ENCODE peak calls at places on chromosomes 11 and 22, in six cellular contexts. X is osteoblast, V is astrocyte, P is neuronal stem cell, Z is IMR-90, C is K562. M is an unnamed sample.

GRCh38 chr11:37946155-37946766 is 1348.2 kb upstream of the RAG2 start:
- DNase-seq in X (no peak), V (peak), P (peak), Z (peak), C (peak), M (peak)

GRCh38 chr22:25668437-25668836 is 73.6 kb upstream of the MYO18B start:
- DNase-seq in X (no peak), V (peak), P (no peak), Z (peak), C (no peak), M (no peak)

GRCh38 chr22:26170795-26171194 is 1.5 kb downstream of the SEZ6L start:
- DNase-seq in X (no peak), V (no peak), P (peak), Z (no peak), C (peak), M (peak)

GRCh38 chr22:33539202-33539901 is 380.9 kb downstream of the LARGE1 start:
- DNase-seq in X (no peak), V (no peak), P (no peak), Z (no peak), C (no peak), M (no peak)

GRCh38 chr11:67022341-67022933 is 497 bp upstream of the SYT12 start:
- DNase-seq in X (peak), V (peak), P (no peak), Z (peak), C (no peak), M (no peak)

GRCh38 chr11:125494987-125495725 is 909 bp downstream of the FEZ1 start:
- DNase-seq in X (peak), V (peak), P (peak), Z (peak), C (no peak), M (peak)

GRCh38 chr11:73818838-73819237 is 31.2 kb downstream of the MRPL48 start:
- DNase-seq in X (no peak), V (peak), P (no peak), Z (peak), C (no peak), M (no peak)

GRCh38 chr11:119505861-119506260 is 82.9 kb upstream of the THY1 start:
- DNase-seq in X (no peak), V (peak), P (no peak), Z (peak), C (no peak), M (no peak)

GRCh38 chr11:18669211-18669593 is 29.4 kb upstream of the TMEM86A start:
- DNase-seq in X (no peak), V (no peak), P (no peak), Z (no peak), C (no peak), M (no peak)

GRCh38 chr11:2377511-2378443 is 667 bp downstream of the CD81 start:
- DNase-seq in X (peak), V (peak), P (peak), Z (peak), C (peak), M (peak)

GRCh38 chr22:32200752-32201151 is 4.1 kb downstream of the RFPL2 start:
- DNase-seq in X (peak), V (no peak), P (no peak), Z (no peak), C (no peak), M (no peak)

GRCh38 chr11:1442163-1442562 is 44.4 kb downstream of the MOB2 start:
- DNase-seq in X (peak), V (no peak), P (no peak), Z (no peak), C (peak), M (no peak)

GRCh38 chr11:34256591-34256990 is 101.2 kb downstream of the ABTB2 start:
- DNase-seq in X (no peak), V (no peak), P (no peak), Z (no peak), C (no peak), M (no peak)

GRCh38 chr11:330694-331314 is 10.1 kb upstream of the IFITM3 start:
- DNase-seq in X (peak), V (no peak), P (no peak), Z (no peak), C (no peak), M (no peak)

GRCh38 chr11:112497826-112498225 is 237.2 kb upstream of the PLET1 start:
- DNase-seq in X (peak), V (no peak), P (no peak), Z (no peak), C (no peak), M (no peak)

GRCh38 chr22:22710719-22711531 is 66.5 kb downstream of the GGTLC2 start:
- DNase-seq in X (no peak), V (no peak), P (peak), Z (peak), C (peak), M (peak)

GRCh38 chr11:84381666-84382065 is 1095.5 kb upstream of the CCDC90B start:
- DNase-seq in X (no peak), V (no peak), P (no peak), Z (no peak), C (no peak), M (no peak)

GRCh38 chr11:95923730-95924413 is at the start of gene MTMR2:
- DNase-seq in X (peak), V (peak), P (peak), Z (peak), C (peak), M (peak)

GRCh38 chr11:122524532-122524882 is 131.0 kb upstream of the UBASH3B start:
- DNase-seq in X (no peak), V (no peak), P (no peak), Z (no peak), C (no peak), M (peak)

GRCh38 chr11:69703711-69704507 is at the start of gene FGF19:
- DNase-seq in X (peak), V (no peak), P (no peak), Z (no peak), C (peak), M (peak)

GRCh38 chr22:35368386-35368785 is 12.5 kb upstream of the HMOX1 start:
- DNase-seq in X (no peak), V (no peak), P (no peak), Z (no peak), C (no peak), M (no peak)

GRCh38 chr22:33082221-33082620 is 24.0 kb upstream of the SYN3 start:
- DNase-seq in X (no peak), V (no peak), P (no peak), Z (no peak), C (no peak), M (no peak)

GRCh38 chr22:17234144-17234623 is 14.9 kb upstream of the ADA2 start:
- DNase-seq in X (peak), V (no peak), P (peak), Z (no peak), C (peak), M (no peak)

GRCh38 chr11:47946682-47947575 is 33.4 kb upstream of the PTPRJ start:
- DNase-seq in X (peak), V (peak), P (no peak), Z (peak), C (peak), M (peak)

GRCh38 chr11:2802389-2803185 is 83.0 kb downstream of the CDKN1C start:
- DNase-seq in X (peak), V (no peak), P (no peak), Z (no peak), C (no peak), M (no peak)

GRCh38 chr11:108496643-108497256 is 1.4 kb downstream of the POGLUT3 start:
- DNase-seq in X (peak), V (peak), P (no peak), Z (peak), C (no peak), M (peak)

GRCh38 chr11:34798985-34799384 is 117.2 kb downstream of the APIP start:
- DNase-seq in X (no peak), V (no peak), P (no peak), Z (no peak), C (no peak), M (no peak)

GRCh38 chr11:68302256-68303054 is 9.9 kb upstream of the LRP5 start:
- DNase-seq in X (peak), V (peak), P (no peak), Z (peak), C (no peak), M (peak)

GRCh38 chr11:75031224-75031753 is 42.6 kb downstream of the NEU3 start:
- DNase-seq in X (peak), V (peak), P (no peak), Z (peak), C (peak), M (peak)

GRCh38 chr11:1019321-1019910 is 17.1 kb downstream of the MUC6 start:
- DNase-seq in X (no peak), V (no peak), P (no peak), Z (no peak), C (no peak), M (no peak)

GRCh38 chr11:38019072-38019775 is 1421.2 kb upstream of the RAG2 start:
- DNase-seq in X (no peak), V (peak), P (no peak), Z (no peak), C (no peak), M (no peak)

GRCh38 chr11:86524603-86525352 is 147.6 kb downstream of the ME3 start:
- DNase-seq in X (peak), V (peak), P (no peak), Z (peak), C (no peak), M (peak)

GRCh38 chr11:100831929-100832480 is 144.9 kb downstream of the ARHGAP42 start:
- DNase-seq in X (no peak), V (no peak), P (no peak), Z (no peak), C (no peak), M (no peak)

GRCh38 chr11:92149996-92150395 is 74.6 kb upstream of the FAT3 start:
- DNase-seq in X (no peak), V (no peak), P (no peak), Z (peak), C (no peak), M (no peak)

GRCh38 chr22:46737976-46738641 is at the start of gene CERK:
- DNase-seq in X (peak), V (peak), P (peak), Z (peak), C (peak), M (peak)

GRCh38 chr11:87259731-87260130 is 222.0 kb downstream of the TMEM135 start:
- DNase-seq in X (no peak), V (no peak), P (no peak), Z (no peak), C (no peak), M (no peak)

GRCh38 chr11:76621466-76621865 is 49.1 kb downstream of the LRRC32 start:
- DNase-seq in X (peak), V (no peak), P (no peak), Z (no peak), C (no peak), M (no peak)

GRCh38 chr11:8717876-8718753 is 35.5 kb downstream of the RPL27A start:
- DNase-seq in X (peak), V (peak), P (no peak), Z (peak), C (no peak), M (peak)

GRCh38 chr22:38784035-38784434 is 9.9 kb downstream of the DNAL4 start:
- DNase-seq in X (no peak), V (no peak), P (no peak), Z (no peak), C (no peak), M (no peak)

GRCh38 chr22:38777087-38777671 is 16.8 kb downstream of the DNAL4 start:
- DNase-seq in X (no peak), V (no peak), P (no peak), Z (no peak), C (no peak), M (no peak)

GRCh38 chr22:38783095-38783710 is 10.7 kb downstream of the DNAL4 start:
- DNase-seq in X (no peak), V (no peak), P (no peak), Z (no peak), C (no peak), M (no peak)

GRCh38 chr22:38782402-38783094 is 11.4 kb downstream of the DNAL4 start:
- DNase-seq in X (peak), V (peak), P (no peak), Z (peak), C (peak), M (peak)

GRCh38 chr22:38781033-38781432 is 12.9 kb downstream of the DNAL4 start:
- DNase-seq in X (no peak), V (no peak), P (no peak), Z (no peak), C (no peak), M (no peak)
- H2AFZ ChIP-seq in X (no peak), V (no peak), P (no peak), Z (no peak), C (no peak), M (no peak)

GRCh38 chr11:61129608-61130523 is 27.6 kb downstream of the CD5 start:
- DNase-seq in X (peak), V (peak), P (peak), Z (peak), C (peak), M (peak)
- H2AFZ ChIP-seq in X (peak), V (peak), P (peak), Z (peak), C (no peak), M (peak)

GRCh38 chr11:6925636-6926207 is 504 bp upstream of the ZNF215 start:
- DNase-seq in X (peak), V (peak), P (no peak), Z (peak), C (peak), M (peak)
- H2AFZ ChIP-seq in X (peak), V (peak), P (peak), Z (peak), C (peak), M (peak)

DNA sequence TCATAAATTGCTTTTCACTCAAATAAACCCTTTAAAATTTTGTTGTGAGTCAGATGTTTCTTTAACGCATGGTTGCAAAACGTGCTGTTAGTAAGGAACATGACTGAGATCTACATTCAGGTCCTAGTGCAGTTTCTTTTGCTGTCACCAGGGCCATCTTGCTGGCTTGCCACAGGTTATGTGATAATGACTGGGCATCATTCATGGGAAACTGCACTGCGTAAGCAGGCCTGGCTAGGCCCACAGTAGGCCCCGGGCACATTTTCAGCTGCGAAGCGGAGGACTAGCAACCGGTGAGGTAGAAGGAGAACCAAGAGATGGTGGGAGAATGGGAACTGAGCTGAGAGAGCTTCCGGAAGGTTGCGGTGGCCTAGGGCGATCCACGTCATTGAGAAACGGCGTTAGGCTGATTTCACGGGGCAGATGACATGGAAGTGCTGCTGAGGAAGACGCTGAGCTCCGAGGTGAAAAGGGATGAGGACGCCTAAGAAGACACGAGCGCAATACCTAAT is 3.2 kb upstream of the KLHDC7B start:
- DNase-seq in X (peak), V (no peak), P (no peak), Z (no peak), C (no peak), M (no peak)
- H2AFZ ChIP-seq in X (no peak), V (no peak), P (no peak), Z (no peak), C (no peak), M (no peak)

GRCh38 chr22:19940536-19941364 is 822 bp upstream of the COMT start:
- DNase-seq in X (peak), V (no peak), P (no peak), Z (no peak), C (peak), M (no peak)

GRCh38 chr22:19941365-19942070 is at the start of the genes COMT and TXNRD2:
- DNase-seq in X (peak), V (no peak), P (no peak), Z (peak), C (peak), M (no peak)

GRCh38 chr22:19942071-19942885 is 660 bp upstream of the TXNRD2 start:
- DNase-seq in X (peak), V (peak), P (no peak), Z (peak), C (peak), M (no peak)

GRCh38 chr22:19943665-19944026 is 2.0 kb upstream of the TXNRD2 start:
- DNase-seq in X (peak), V (peak), P (no peak), Z (peak), C (no peak), M (no peak)

DNA sequence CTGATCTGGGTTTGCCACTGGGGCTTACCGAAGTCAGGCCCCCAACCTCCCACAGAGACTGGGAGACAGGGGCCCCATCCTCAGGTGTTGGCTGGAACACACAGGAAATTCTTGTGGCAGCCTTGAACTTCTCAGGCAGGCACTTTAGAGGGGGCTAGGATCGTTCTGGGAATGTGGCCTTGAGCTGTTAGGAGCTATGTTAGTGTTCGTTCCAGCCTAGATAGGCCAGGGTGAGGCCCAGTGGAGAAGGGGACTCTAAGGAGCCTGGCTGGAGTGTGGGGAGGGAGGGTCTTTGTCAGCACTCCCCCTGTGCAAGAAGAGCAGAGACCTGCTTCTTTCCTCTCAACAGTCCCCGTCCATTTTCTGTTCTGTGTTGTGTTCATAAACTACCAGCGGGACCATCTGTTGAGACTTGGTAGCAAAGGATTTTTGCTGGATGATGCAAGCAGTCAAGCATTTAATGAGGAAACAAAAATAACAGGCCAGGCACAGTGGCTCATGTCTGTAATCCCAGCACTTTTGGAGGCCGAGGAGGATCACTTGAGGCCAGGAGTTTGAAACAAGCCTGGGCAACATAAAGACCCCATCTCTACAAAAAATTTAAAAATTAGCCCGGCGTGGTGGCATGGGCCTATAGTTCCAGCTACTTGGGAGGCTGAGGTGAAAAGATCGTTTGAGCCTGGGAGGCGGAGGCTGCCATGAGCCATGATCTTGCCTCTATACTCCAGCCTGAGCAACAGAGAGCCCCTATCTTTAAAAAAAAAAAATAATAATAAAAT is 1.5 kb upstream of the TXNRD2 start:
- DNase-seq in X (peak), V (peak), P (no peak), Z (peak), C (no peak), M (peak)
- H2AFZ ChIP-seq in X (peak), V (peak), P (peak), Z (peak), C (peak), M (peak)

DNA sequence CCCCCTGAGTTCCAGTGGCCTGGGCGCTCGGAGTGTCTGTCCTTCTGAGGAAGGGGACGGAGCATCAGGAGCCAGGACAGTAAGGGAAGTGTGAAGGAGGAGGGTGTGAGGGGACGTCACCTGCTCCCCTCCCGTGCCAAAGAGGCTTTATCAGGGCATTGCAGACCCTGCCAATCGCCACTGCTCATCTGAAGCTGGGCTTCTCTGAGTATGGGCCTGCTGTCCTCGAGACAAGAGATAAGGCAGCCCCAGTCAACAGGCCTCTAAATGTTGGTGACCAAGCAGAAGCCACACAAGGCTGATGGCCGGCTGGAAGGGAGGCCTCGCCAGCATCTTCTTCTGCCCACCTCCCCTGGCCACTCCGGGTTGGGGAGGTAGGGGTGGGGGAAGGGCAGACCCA is 29.8 kb downstream of the LIF start:
- DNase-seq in X (no peak), V (no peak), P (no peak), Z (no peak), C (peak), M (no peak)
- H2AFZ ChIP-seq in X (no peak), V (no peak), P (no peak), Z (peak), C (peak), M (no peak)

GRCh38 chr22:44755418-44755817 is 3.0 kb downstream of the ARHGAP8 start:
- DNase-seq in X (peak), V (no peak), P (no peak), Z (no peak), C (no peak), M (no peak)

GRCh38 chr22:44755956-44756361 is 3.6 kb downstream of the ARHGAP8 start:
- DNase-seq in X (peak), V (no peak), P (no peak), Z (no peak), C (no peak), M (peak)

GRCh38 chr22:44755000-44755399 is 2.6 kb downstream of the ARHGAP8 start:
- DNase-seq in X (no peak), V (no peak), P (no peak), Z (no peak), C (no peak), M (no peak)

GRCh38 chr22:44752285-44753188 is at the start of gene ARHGAP8:
- DNase-seq in X (peak), V (no peak), P (no peak), Z (no peak), C (peak), M (peak)

DNA sequence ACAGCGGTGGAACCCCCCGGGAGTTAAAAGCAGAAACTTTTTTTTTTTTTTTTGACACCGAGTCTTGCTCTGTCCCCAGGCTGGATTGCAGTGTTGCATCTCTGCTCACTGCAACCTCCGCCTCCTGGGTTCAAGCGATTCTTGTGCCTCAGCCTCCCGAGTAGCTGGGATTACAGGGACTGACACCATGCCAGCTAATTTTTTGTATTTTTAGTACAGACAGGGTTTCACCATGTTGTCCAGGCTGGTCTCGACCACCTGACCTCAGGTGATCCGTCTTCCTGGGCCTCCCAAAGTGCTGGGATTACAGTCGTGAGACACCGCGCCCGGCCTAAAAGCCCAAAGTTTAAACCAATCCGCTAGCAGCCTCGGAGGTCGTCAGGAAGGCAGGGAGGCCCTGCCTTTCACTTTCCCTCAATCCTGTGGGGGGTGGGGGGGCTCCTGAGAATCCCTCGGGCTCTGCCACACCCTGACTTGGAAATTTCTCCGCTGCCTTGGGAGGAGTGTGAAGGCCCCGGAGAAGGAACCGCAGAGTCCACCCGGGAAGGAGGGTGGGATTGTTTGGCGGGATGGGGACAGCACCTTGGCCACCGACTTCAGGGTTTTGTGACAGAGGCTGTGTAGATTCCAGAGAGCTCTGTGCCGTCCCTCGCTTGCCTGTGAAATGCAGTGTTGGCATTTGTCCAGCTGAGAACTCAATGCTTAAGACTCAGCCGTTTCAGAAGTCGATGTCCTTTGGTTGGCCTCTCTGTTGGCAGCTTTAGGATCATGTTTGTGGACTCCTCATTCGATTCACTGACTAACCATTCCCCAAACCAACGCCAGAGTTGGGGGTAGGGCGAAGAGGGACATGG is 1.0 kb downstream of the ARHGAP8 start:
- DNase-seq in X (peak), V (peak), P (no peak), Z (peak), C (no peak), M (peak)
- H2AFZ ChIP-seq in X (no peak), V (no peak), P (no peak), Z (no peak), C (no peak), M (no peak)

M was measured in hepatocyte.